ENCODE peak calls at places on chromosomes 7 and 10, in four cellular contexts. G is left ventricle myocardium inferior, L is Peyer's patch, F is neuronal stem cell. C is an unnamed sample.

GRCh38 chr7:98469088-98469487 is 68.2 kb upstream of the BAIAP2L1 start:
- DNase-seq in L (no peak), F (no peak), G (no peak), C (no peak)

GRCh38 chr7:2399848-2400587 is 3.4 kb upstream of the CHST12 start:
- DNase-seq in G (peak; percentile 72), F (no peak), L (peak; percentile 34), C (peak; percentile 66)

GRCh38 chr10:79069325-79070090 is 742 bp downstream of the ZMIZ1 start:
- DNase-seq in F (peak; percentile 27), G (peak; percentile 67), L (peak; percentile 44), C (no peak)

GRCh38 chr10:103829838-103830465 is 25.4 kb downstream of the SH3PXD2A start:
- DNase-seq in F (no peak), G (no peak), L (no peak), C (no peak)

GRCh38 chr7:141456298-141456697 is 94.9 kb upstream of the AGK start:
- DNase-seq in L (no peak), F (no peak), G (no peak), C (no peak)

GRCh38 chr7:7792089-7792488 is 73.7 kb upstream of the RPA3 start:
- DNase-seq in F (no peak), G (no peak), L (no peak), C (no peak)

GRCh38 chr10:15068802-15069201 is 19.8 kb downstream of the ACBD7 start:
- DNase-seq in F (no peak), L (no peak), G (no peak), C (no peak)

GRCh38 chr10:124081547-124082140 is 11.8 kb downstream of the CHST15 start:
- DNase-seq in G (no peak), F (no peak), L (no peak), C (no peak)

GRCh38 chr10:119132521-119133345 is 28.8 kb downstream of the DENND10 start:
- DNase-seq in G (no peak), F (no peak), L (no peak), C (peak; percentile 30)

GRCh38 chr7:105487559-105488218 is 34.4 kb downstream of the PUS7 start:
- DNase-seq in F (peak; percentile 2), G (no peak), L (no peak), C (peak; percentile 1)

GRCh38 chr7:42527004-42527403 is 290.0 kb upstream of the GLI3 start:
- DNase-seq in G (no peak), F (no peak), L (no peak), C (no peak)

GRCh38 chr10:74322565-74322964 is 171.5 kb downstream of the ADK start:
- DNase-seq in F (no peak), G (no peak), L (no peak), C (no peak)

GRCh38 chr10:124238367-124238766 is 145.0 kb upstream of the CHST15 start:
- DNase-seq in F (no peak), L (no peak), G (no peak), C (no peak)

GRCh38 chr10:11853468-11853867 is 30.3 kb downstream of the PROSER2 start:
- DNase-seq in L (no peak), F (no peak), G (no peak), C (no peak)

GRCh38 chr10:74738543-74738942 is 87.9 kb upstream of the KAT6B start:
- DNase-seq in L (no peak), G (no peak), F (no peak), C (no peak)

GRCh38 chr10:75107756-75108683 is 3.4 kb upstream of the SAMD8 start:
- DNase-seq in F (no peak), L (no peak), G (no peak), C (no peak)

GRCh38 chr10:129742742-129743550 is 221.1 kb downstream of the EBF3 start:
- DNase-seq in G (no peak), L (no peak), F (no peak), C (no peak)

GRCh38 chr7:137474627-137475026 is 131.1 kb upstream of the PTN start:
- DNase-seq in F (no peak), G (no peak), L (no peak), C (no peak)

GRCh38 chr7:64314493-64315020 is 796 bp downstream of the ZNF736 start:
- DNase-seq in L (no peak), F (no peak), G (no peak), C (no peak)

GRCh38 chr10:113317476-113317875 is 235.4 kb upstream of the HABP2 start:
- DNase-seq in L (no peak), F (no peak), G (no peak), C (no peak)

GRCh38 chr7:126750207-126750911 is 502.4 kb downstream of the GRM8 start:
- DNase-seq in G (no peak), F (no peak), L (no peak), C (no peak)

GRCh38 chr10:80204801-80205477 is 398 bp downstream of the ANXA11 start:
- DNase-seq in F (no peak), L (no peak), G (peak; percentile 50), C (no peak)

GRCh38 chr10:101046332-101047238 is 15.2 kb upstream of the KAZALD1 start:
- DNase-seq in G (no peak), F (no peak), L (no peak), C (no peak)

GRCh38 chr10:122861724-122862161 is 16.1 kb upstream of the CUZD1 start:
- DNase-seq in G (no peak), L (no peak), F (no peak), C (no peak)

GRCh38 chr10:538895-539294 is 150.6 kb downstream of the DIP2C start:
- DNase-seq in L (no peak), F (no peak), G (no peak), C (no peak)

GRCh38 chr7:1912472-1913289 is 242.6 kb downstream of the ELFN1 start:
- DNase-seq in L (no peak), F (no peak), G (peak; percentile 56), C (no peak)

GRCh38 chr7:126803060-126803665 is 449.6 kb downstream of the GRM8 start:
- DNase-seq in G (no peak), F (peak; percentile 45), L (peak; percentile 19), C (no peak)

GRCh38 chr10:27360581-27361172 is 120.1 kb upstream of the ACBD5 start:
- DNase-seq in L (peak; percentile 72), F (peak; percentile 78), G (peak; percentile 68), C (peak; percentile 42)

GRCh38 chr10:102675151-102675886 is 31.0 kb downstream of the TRIM8 start:
- DNase-seq in G (no peak), L (no peak), F (no peak), C (no peak)

GRCh38 chr7:151087247-151088018 is 1.2 kb downstream of the AGAP3 start:
- DNase-seq in L (peak; percentile 27), F (no peak), G (peak; percentile 72), C (peak; percentile 50)

GRCh38 chr7:140440593-140440992 is 36.7 kb downstream of the RAB19 start:
- DNase-seq in F (no peak), G (no peak), L (no peak), C (no peak)

GRCh38 chr7:51430480-51431086 is 114.0 kb upstream of the COBL start:
- DNase-seq in L (no peak), G (no peak), F (peak; percentile 65), C (peak; percentile 28)

GRCh38 chr7:47771990-47772360 is 176.3 kb downstream of the PKD1L1 start:
- DNase-seq in F (no peak), L (no peak), G (no peak), C (no peak)

DNA sequence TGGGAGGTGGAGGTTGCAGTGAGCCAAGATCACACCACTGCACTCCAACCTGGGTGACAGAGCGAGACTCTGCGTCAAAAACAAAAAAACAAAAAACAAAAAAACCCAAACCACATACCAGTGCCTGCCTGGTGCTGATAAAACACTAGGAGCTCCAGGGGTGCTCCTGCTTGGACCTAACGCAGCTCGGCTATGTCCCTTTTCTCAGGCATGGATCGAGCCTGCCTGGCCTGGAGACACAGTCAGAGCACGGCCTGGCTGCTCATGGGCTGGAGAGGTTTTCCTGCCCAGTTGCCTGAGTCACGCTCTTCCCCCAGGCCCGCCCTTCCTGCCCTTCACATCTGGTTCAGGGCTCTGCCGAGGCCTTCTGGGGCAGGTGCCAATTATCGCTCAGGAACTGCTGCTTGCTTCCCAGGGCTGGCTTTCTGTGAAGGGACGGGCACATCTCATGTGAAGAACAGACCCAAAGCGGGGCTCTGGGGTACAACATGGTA is 12.6 kb upstream of the NPFFR1 start:
- DNase-seq in L (peak; percentile 28), G (peak; percentile 91), F (no peak), C (no peak)
- H3K27ac ChIP-seq in L (peak overlapping the region; percentile 20), G (peak overlapping the region; percentile 92), F (no peak overlapping the region), C (no peak overlapping the region)

GRCh38 chr7:100122568-100122967 is 3.1 kb downstream of the CNPY4 start:
- DNase-seq in F (no peak), L (no peak), G (no peak), C (no peak)
- H3K27ac ChIP-seq in F (no peak overlapping the region), L (no peak overlapping the region), G (no peak overlapping the region), C (no peak overlapping the region)

GRCh38 chr7:6402041-6402440 is 45.7 kb downstream of the DAGLB start:
- DNase-seq in L (no peak), G (no peak), F (no peak), C (no peak)

GRCh38 chr7:6401536-6401935 is 46.2 kb downstream of the DAGLB start:
- DNase-seq in G (no peak), L (no peak), F (no peak), C (no peak)

GRCh38 chr7:6398943-6399342 is 48.8 kb downstream of the DAGLB start:
- DNase-seq in L (no peak), F (no peak), G (no peak), C (no peak)

GRCh38 chr7:6395898-6396582 is 51.7 kb downstream of the DAGLB start:
- DNase-seq in G (peak; percentile 47), L (no peak), F (no peak), C (no peak)

GRCh38 chr7:6399351-6399750 is 48.4 kb downstream of the DAGLB start:
- DNase-seq in F (no peak), G (no peak), L (no peak), C (no peak)
- H3K27ac ChIP-seq in F (no peak overlapping the region), G (peak overlapping the region; percentile 39), L (no peak overlapping the region), C (no peak overlapping the region)

GRCh38 chr10:33675235-33675634 is 340.8 kb upstream of the NRP1 start:
- DNase-seq in L (no peak), G (no peak), F (no peak), C (no peak)
- H3K27ac ChIP-seq in L (no peak overlapping the region), G (peak overlapping the region; percentile 78), F (no peak overlapping the region), C (no peak overlapping the region)

DNA sequence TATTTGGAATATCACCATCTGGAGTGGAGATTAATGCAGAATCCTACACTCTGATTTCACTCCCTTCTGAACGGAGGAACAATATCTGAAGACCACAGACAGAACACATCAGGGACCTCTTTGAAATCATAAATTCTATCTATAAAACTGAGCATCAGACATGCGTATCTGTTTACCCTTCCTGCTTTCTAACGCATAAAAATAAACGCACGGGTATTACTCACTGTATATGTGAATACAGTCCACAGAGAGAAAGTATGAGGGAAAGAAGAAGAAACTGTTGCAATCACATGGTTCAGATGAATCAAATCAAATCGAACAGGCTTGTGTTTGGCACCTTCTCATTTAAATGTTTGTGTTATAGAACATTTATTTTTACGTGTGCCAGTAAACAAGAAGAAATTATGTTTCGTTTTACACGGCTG is 322.1 kb downstream of the FRMD4A start:
- DNase-seq in F (no peak), L (no peak), G (no peak), C (no peak)
- H3K27ac ChIP-seq in F (no peak overlapping the region), L (peak overlapping the region; percentile 46), G (peak overlapping the region; percentile 79), C (no peak overlapping the region)

GRCh38 chr7:18497082-18497481 is 1.5 kb downstream of the HDAC9 start:
- DNase-seq in L (no peak), G (no peak), F (no peak), C (no peak)
- H3K27ac ChIP-seq in L (peak overlapping the region; percentile 75), G (peak overlapping the region; percentile 93), F (no peak overlapping the region), C (no peak overlapping the region)